ENCODE peak calls at places on chromosome 17, in four cellular contexts. G is cardiac fibroblast, F is natural killer cell, X is hepatocyte. R is an unnamed sample.

GRCh38 chr17:17765921-17766320 is 70.9 kb downstream of the SREBF1 start:
- DNase-seq in F (no peak), G (no peak), X (no peak), R (no peak)

GRCh38 chr17:15262291-15263205 is 2.6 kb downstream of the PMP22 start:
- DNase-seq in G (peak; percentile 89), X (peak; percentile 90), F (no peak), R (no peak)

GRCh38 chr17:72345083-72345482 is 224.3 kb downstream of the SOX9 start:
- DNase-seq in F (no peak), X (no peak), G (no peak), R (no peak)

GRCh38 chr17:29368926-29369325 is 21.2 kb upstream of the TAOK1 start:
- DNase-seq in X (no peak), G (no peak), F (no peak), R (no peak)

GRCh38 chr17:37490022-37490587 is 414 bp downstream of the DUSP14 start:
- DNase-seq in G (peak; percentile 57), F (peak; percentile 70), X (peak; percentile 89), R (no peak)

GRCh38 chr17:44348234-44348987 is 3.3 kb downstream of the GRN start:
- DNase-seq in G (peak; percentile 50), X (no peak), F (no peak), R (no peak)

GRCh38 chr17:64736804-64737492 is 74.8 kb upstream of the SMURF2 start:
- DNase-seq in G (peak; percentile 85), F (peak; percentile 25), X (peak; percentile 33), R (no peak)

GRCh38 chr17:44146375-44147346 is 4.9 kb downstream of the HROB start:
- DNase-seq in X (no peak), F (no peak), G (no peak), R (no peak)

GRCh38 chr17:37067555-37068111 is 118.9 kb downstream of the AATF start:
- DNase-seq in G (peak; percentile 85), F (no peak), X (peak; percentile 72), R (peak; percentile 23)

GRCh38 chr17:50047488-50048126 is 8.3 kb upstream of the ITGA3 start:
- DNase-seq in F (no peak), G (peak; percentile 84), X (no peak), R (no peak)

GRCh38 chr17:9294661-9295210 is 273.4 kb downstream of the NTN1 start:
- DNase-seq in G (no peak), F (no peak), X (no peak), R (no peak)

GRCh38 chr17:1487939-1488825 is 4.3 kb downstream of the MYO1C start:
- DNase-seq in G (peak; percentile 84), F (peak; percentile 80), X (peak; percentile 97), R (no peak)

GRCh38 chr17:82984751-82985435 is 94.5 kb upstream of the METRNL start:
- DNase-seq in F (no peak), G (no peak), X (no peak), R (no peak)

GRCh38 chr17:7014995-7015586 is 2.7 kb downstream of the RNASEK start:
- DNase-seq in F (peak; percentile 81), G (peak; percentile 71), X (peak; percentile 59), R (no peak)
- TF ChIP-seq CTCF in F (peak; percentile 40), G (no peak), X (no peak), R (no peak)

GRCh38 chr17:31917065-31917529 is 15.6 kb upstream of the UTP6 start:
- DNase-seq in F (no peak), G (no peak), X (no peak), R (no peak)
- TF ChIP-seq CTCF in F (no peak), G (no peak), X (no peak), R (no peak)

DNA sequence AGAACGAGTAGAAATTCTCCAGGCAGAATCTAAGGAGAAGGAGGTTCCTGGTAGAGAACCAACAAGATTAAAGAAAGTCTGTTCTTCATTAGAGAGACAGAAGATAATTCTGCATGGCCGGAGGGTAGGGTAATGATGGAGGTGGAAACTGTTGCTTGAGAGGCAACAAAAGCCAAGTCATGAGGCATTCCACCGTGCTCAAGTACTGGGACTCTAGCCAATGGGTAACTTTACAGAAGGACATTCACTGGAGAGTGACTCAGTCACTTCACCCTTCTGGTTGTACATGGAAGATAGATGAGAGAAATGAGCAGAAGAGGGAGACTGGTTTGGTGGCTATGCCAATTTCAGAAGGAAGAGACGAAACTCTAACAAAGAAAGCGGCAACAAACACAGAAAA is 53.6 kb upstream of the ANKFN1 start:
- DNase-seq in X (peak; percentile 1), G (no peak), F (no peak), R (no peak)
- TF ChIP-seq CTCF in X (no peak), G (no peak), F (no peak), R (no peak)

DNA sequence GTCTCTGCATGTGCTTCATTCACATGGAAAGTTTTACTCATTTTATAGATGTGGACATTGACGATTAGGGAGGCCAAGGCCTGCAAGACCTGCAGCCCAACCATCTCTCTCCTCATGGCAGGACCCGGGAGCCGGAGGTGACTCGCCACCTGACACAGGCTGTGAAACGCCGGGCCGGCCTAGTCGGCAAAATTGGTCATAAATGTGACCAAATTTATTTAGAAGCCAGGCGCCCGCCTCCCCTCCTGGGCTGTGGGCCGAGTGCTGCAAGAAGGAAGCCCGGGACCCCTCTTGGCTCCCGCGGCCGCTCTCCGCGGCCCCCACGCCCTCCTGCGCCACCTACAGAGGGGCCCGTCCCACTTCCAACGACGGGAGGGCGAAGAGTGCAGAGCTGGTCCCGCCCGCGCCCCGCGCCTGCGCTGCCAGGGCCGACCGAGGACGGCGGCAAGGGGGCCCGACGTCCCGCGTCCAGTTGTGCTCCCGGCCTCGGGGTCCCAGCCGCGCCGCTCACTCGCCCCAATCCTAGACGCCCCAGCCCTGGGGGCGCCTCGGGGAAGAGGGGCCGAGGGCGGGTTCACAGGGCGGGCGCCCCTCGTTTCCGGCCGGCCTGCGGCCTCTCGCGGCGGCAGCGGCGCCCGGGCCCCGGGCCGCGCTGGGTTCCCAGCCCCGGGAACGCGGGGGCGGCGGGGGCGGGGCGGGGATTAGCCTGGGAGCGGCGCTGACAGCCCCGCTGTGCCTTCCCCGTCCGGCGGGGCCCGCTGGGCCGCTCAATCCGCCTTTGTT is 47.5 kb downstream of the WNT3 start:
- DNase-seq in X (peak; percentile 83), F (no peak), G (peak; percentile 51), R (no peak)
- TF ChIP-seq CTCF in X (peak; percentile 8), F (no peak), G (no peak), R (no peak)

DNA sequence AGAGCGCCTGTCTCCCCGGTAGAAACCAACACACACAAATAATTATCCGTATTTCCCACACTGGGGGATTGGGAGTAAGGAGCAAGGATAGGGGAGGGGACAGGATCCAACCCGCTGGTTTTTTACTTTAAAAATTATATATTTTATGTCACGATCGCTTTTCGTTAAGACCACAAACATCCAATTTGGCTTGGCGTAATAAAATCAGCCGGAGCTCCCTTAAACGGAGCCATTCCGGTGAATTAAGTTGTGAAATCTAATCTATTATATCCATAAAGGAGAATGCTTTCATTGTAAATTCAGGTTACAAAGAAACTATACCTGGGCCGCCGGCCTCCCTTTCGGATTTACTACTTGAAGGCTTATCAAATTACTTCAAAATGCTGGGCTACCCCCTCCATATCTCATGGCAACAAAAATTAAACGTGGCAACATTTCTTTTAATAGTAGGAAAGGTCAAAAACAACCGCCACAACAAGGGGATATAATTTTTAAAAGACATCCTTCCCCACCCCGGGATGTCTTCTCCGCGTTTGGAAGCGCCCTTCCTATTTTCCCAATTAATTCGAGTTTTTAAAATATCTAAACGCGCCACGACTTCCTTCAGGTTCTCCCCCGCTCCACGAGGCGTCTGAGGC is 47.1 kb upstream of the SLC38A10 start:
- DNase-seq in X (peak; percentile 25), F (no peak), G (peak; percentile 52), R (no peak)
- TF ChIP-seq CTCF in X (no peak), F (no peak), G (no peak), R (no peak)

GRCh38 chr17:77728022-77728671 is 230.4 kb upstream of the TNRC6C start:
- DNase-seq in F (no peak), G (peak; percentile 14), X (peak; percentile 62), R (no peak)
- TF ChIP-seq CTCF in F (no peak), G (peak; percentile 18), X (peak; percentile 48), R (no peak)

DNA sequence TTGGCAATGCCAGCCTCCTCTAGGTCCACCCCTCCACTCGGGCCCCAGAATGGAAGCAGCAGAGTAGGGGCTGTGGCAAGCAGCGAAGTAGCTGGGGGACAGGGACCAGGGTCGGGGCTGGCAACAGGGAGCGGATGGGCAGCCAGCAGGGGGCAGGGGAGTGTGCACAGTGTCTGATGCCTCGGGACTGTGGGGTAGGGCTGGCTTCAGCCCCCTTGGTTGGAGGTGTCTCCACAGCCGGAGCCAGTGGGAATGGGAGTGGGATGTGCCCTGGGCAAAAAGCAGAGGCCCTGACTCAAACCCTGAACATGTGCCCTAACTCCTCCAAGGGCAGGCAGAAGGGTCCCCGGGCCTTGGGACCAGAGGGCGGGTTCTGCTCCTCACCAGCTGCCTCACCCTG is 18.5 kb upstream of the ARHGAP27 start:
- DNase-seq in G (no peak), X (no peak), F (no peak), R (no peak)
- TF ChIP-seq CTCF in G (peak; percentile 14), X (no peak), F (peak; percentile 14), R (no peak)

GRCh38 chr17:39194089-39194984 is 3.1 kb downstream of the CACNB1 start:
- DNase-seq in X (peak; percentile 61), F (no peak), G (peak; percentile 68), R (no peak)
- TF ChIP-seq CTCF in X (peak; percentile 40), F (no peak), G (peak; percentile 70), R (peak; percentile 73)

R was measured in AG04449.